ENCODE peak calls at places on chromosomes 4 and X, in six cellular contexts. J, D, A, C, H and S are unnamed samples.
A peak's percentile ranks its signal among the peaks of the same experiment; 100 is the strongest.

GRCh38 chr4:128660361-128660964 is 149.0 kb upstream of the JADE1 start:
- DNase-seq in J (peak; percentile 23), D (no peak), A (no peak), C (peak; percentile 75), H (peak; percentile 74), S (no peak)

GRCh38 chr4:75327804-75328512 is 186.2 kb downstream of the RCHY1 start:
- DNase-seq in J (no peak), D (no peak), A (no peak), C (peak; percentile 77), H (no peak), S (no peak)

GRCh38 chr4:15006416-15007024 is 4.2 kb downstream of the CPEB2 start:
- DNase-seq in J (no peak), D (no peak), A (no peak), C (no peak), H (no peak), S (no peak)

GRCh38 chrX:152450076-152450475 is 1.0 kb downstream of the GABRA3 start:
- DNase-seq in J (no peak), D (no peak), A (no peak), C (no peak), H (no peak), S (no peak)

GRCh38 chrX:13691845-13692334 is 3.0 kb downstream of the RAB9A start:
- DNase-seq in J (peak; percentile 42), D (no peak), A (no peak), C (no peak), H (no peak), S (no peak)

GRCh38 chrX:27380163-27380845 is 82.8 kb downstream of the PPP4R3C start:
- DNase-seq in J (no peak), D (no peak), A (no peak), C (no peak), H (no peak), S (no peak)

GRCh38 chrX:40908857-40909475 is 173.6 kb upstream of the MED14 start:
- DNase-seq in J (no peak), D (no peak), A (no peak), C (no peak), H (no peak), S (no peak)

GRCh38 chrX:14003876-14004425 is 25.7 kb downstream of the GEMIN8 start:
- DNase-seq in J (no peak), D (no peak), A (no peak), C (no peak), H (no peak), S (no peak)

GRCh38 chr4:17514865-17515264 is at the start of gene CLRN2:
- DNase-seq in J (no peak), D (no peak), A (no peak), C (no peak), H (no peak), S (no peak)

GRCh38 chr4:139595989-139596679 is 40.1 kb upstream of the SETD7 start:
- DNase-seq in J (no peak), D (no peak), A (no peak), C (no peak), H (no peak), S (no peak)

GRCh38 chr4:184617611-184618196 is 31.5 kb downstream of the CASP3 start:
- DNase-seq in J (no peak), D (no peak), A (no peak), C (no peak), H (no peak), S (no peak)

GRCh38 chrX:150361777-150362351 is 1.3 kb upstream of the MAMLD1 start:
- DNase-seq in J (peak; percentile 43), D (no peak), A (peak; percentile 36), C (no peak), H (no peak), S (no peak)

GRCh38 chrX:50081282-50081955 is 119.4 kb downstream of the AKAP4 start:
- DNase-seq in J (peak; percentile 54), D (no peak), A (no peak), C (no peak), H (no peak), S (no peak)

GRCh38 chrX:136491832-136492231 is 4.1 kb downstream of the BRS3 start:
- DNase-seq in J (no peak), D (no peak), A (no peak), C (no peak), H (no peak), S (no peak)

GRCh38 chrX:88135735-88136134 is 611.3 kb upstream of the CPXCR1 start:
- DNase-seq in J (no peak), D (no peak), A (no peak), C (no peak), H (no peak), S (no peak)

GRCh38 chrX:129653985-129654651 is 638 bp downstream of the APLN start:
- DNase-seq in J (peak; percentile 43), D (no peak), A (peak; percentile 24), C (peak; percentile 65), H (no peak), S (peak; percentile 22)

GRCh38 chr4:73606465-73606974 is 13.7 kb downstream of the RASSF6 start:
- DNase-seq in J (no peak), D (no peak), A (no peak), C (no peak), H (no peak), S (no peak)

GRCh38 chr4:133524369-133524768 is 375.3 kb downstream of the PCDH10 start:
- DNase-seq in J (no peak), D (no peak), A (no peak), C (no peak), H (no peak), S (no peak)